ENCODE peak calls at places on chromosomes 3 and 15, in ten cellular contexts. R is ascending aorta, I is BJ, J is GM12865, N is IMR-90, D is fibroblast of mammary gland, E is esophagus squamous epithelium, L is colonic mucosa, O is testis, M is fibroblast of pulmonary artery. Y is an unnamed sample.
A peak's percentile ranks its signal among the peaks of the same experiment; 100 is the strongest.

GRCh38 chr15:69535101-69535638 is 82.6 kb downstream of the RPLP1 start:
- DNase-seq in N (peak; percentile 70), J (no peak), M (peak; percentile 31), E (no peak), L (no peak), I (no peak), D (peak; percentile 54), R (no peak), O (no peak), Y (no peak)

GRCh38 chr3:12303998-12304397 is 15.1 kb downstream of the PPARG start:
- DNase-seq in M (no peak), N (no peak), L (no peak), J (no peak), E (no peak), I (no peak), D (no peak), O (no peak), R (no peak), Y (no peak)

GRCh38 chr15:83929619-83930018 is 275.7 kb downstream of the ADAMTSL3 start:
- DNase-seq in O (no peak), R (no peak), N (no peak), M (no peak), J (peak; percentile 21), I (no peak), E (no peak), D (no peak), L (no peak), Y (no peak)

GRCh38 chr3:82637574-82637973 is 876.1 kb upstream of the GBE1 start:
- DNase-seq in J (no peak), M (no peak), N (no peak), I (no peak), L (no peak), O (no peak), E (no peak), R (no peak), D (no peak), Y (no peak)

GRCh38 chr3:124429129-124429815 is 301.0 kb upstream of the UMPS start:
- DNase-seq in I (peak; percentile 55), L (no peak), D (peak; percentile 25), J (no peak), O (no peak), N (peak; percentile 53), E (no peak), M (peak; percentile 16), R (no peak), Y (no peak)

GRCh38 chr3:29514170-29514569 is 233.3 kb downstream of the RBMS3 start:
- DNase-seq in L (no peak), J (no peak), O (no peak), N (no peak), M (peak; percentile 76), R (no peak), D (peak; percentile 61), E (no peak), I (no peak), Y (no peak)

GRCh38 chr3:131848111-131848510 is 186.7 kb downstream of the CPNE4 start:
- DNase-seq in D (no peak), M (peak; percentile 2), E (no peak), N (no peak), L (no peak), O (no peak), I (no peak), J (no peak), R (no peak), Y (no peak)

GRCh38 chr3:49415931-49416601 is 3.8 kb downstream of the TCTA start:
- DNase-seq in L (no peak), J (peak; percentile 83), O (no peak), I (no peak), R (no peak), M (no peak), E (no peak), D (no peak), N (no peak), Y (peak; percentile 49)

GRCh38 chr15:43895586-43895985 is 68.8 kb downstream of the WDR76 start:
- DNase-seq in E (no peak), M (no peak), N (no peak), J (no peak), D (no peak), R (no peak), I (no peak), L (no peak), O (no peak), Y (no peak)

GRCh38 chr15:72227720-72228119 is 3.3 kb downstream of the PKM start:
- DNase-seq in M (no peak), O (no peak), I (no peak), N (no peak), D (no peak), L (no peak), E (no peak), J (peak; percentile 21), R (no peak), Y (no peak)

GRCh38 chr15:80996247-80996646 is 4.5 kb upstream of the TLNRD1 start:
- DNase-seq in J (peak; percentile 58), M (peak; percentile 39), I (no peak), D (peak; percentile 53), O (no peak), R (no peak), E (no peak), N (no peak), L (no peak), Y (no peak)
- H3K4me3 ChIP-seq in J (no peak overlapping the region), M (no peak overlapping the region), I (no peak overlapping the region), D (no peak overlapping the region), O (no peak overlapping the region), R (no peak overlapping the region), E (no peak overlapping the region), N (no peak overlapping the region), L (no peak overlapping the region), Y (no peak overlapping the region)

DNA sequence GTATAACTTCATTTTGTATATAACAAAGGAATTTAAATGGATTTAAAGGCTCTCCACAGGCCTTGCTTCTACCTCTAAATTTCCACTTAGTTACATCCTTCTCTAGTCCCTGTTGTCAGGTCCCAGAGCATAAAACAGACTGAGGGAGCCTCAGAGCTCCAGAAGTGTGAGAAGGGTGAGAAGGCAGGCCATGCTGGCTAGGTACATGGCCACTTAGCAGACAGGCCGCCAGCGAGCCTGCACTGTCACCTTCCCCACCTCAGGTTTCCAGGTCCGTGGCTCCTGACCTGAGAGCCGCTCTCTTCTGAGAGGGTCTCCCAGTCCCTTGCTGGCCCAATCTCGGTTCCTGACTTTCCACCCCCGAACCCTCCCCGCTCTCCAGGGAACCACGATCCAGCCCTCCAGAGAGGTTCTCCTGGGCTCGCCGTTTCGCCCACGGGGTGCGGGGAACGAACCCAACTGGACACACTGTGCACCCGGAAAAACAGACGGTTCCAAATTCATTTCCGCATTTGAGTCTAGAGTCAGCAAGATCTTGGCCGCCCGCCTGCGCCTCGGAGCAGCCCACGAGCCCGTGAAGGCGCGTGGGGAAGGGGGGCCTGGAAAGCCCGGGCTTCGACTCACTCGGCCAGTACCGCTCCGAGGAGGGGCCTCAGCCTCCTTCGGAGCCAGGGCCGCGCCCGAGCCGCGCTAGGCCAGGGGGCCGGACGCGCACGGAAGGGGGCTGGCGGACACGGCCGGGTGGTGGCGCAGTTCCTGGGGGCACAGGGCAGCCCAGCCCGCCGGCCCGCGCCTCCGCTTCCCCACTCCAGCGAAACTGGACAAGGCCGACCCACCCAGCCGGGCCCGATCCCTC is 16.7 kb upstream of the SOX2 start:
- DNase-seq in O (peak; percentile 82), E (no peak), R (no peak), N (no peak), J (no peak), I (no peak), M (no peak), L (no peak), D (peak; percentile 30), Y (no peak)
- TF ChIP-seq CTCF in O (no peak), E (peak; percentile 27), R (no peak), N (no peak), J (no peak), I (no peak), M (no peak), L (no peak), D (no peak), Y (no peak)

DNA sequence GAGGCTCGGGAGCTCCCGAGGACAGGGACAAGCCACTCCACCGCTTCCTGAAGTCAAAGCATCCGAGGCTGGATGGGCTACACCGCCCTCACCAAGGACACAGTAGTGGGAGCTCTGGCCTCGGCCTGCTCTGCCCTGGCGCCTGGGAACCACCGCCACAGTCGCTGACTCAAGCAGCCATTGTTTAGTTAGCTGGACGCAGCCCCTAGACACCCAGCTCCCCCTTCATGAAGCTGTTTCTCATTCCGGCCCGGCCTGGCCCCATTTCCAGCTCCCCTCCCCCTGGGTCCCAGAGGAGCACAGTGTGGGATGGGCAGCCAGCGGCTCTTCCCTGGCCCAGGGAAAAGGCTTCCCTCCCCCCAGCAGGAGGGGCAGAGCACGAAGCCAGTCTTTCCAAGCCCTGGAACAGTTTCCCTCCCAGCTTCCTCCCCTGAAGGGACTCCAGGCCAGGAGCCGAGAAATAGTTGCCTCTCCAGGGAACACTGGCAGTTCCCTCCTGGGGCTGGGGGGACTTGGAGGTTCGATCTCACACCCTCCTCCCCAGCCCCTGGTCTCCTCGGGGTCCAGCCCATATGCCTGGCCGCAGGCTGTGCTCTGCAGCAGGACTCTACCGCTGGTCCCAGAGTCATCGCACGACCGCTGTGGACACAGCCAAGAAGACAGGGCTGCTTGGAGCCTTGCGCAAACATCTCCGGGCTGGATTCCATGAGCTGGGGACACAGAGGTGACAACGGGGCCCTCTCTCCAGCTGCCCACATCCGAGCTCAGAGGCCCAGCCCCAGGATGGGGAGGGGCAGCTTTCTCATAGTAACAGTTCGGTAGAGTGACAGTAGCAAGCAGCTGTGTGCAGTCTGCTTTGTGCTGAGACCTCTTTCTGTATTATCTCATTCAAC is 10.0 kb downstream of the PLXND1 start:
- DNase-seq in E (no peak), R (peak; percentile 79), L (peak; percentile 67), D (peak; percentile 96), J (no peak), M (peak; percentile 98), N (peak; percentile 96), O (peak; percentile 81), I (peak; percentile 88), Y (no peak)
- H3K4me3 ChIP-seq in E (peak overlapping the region; percentile 50), R (peak overlapping the region; percentile 37), L (no peak overlapping the region), D (peak overlapping the region; percentile 12), J (no peak overlapping the region), M (peak overlapping the region; percentile 27), N (no peak overlapping the region), O (no peak overlapping the region), I (peak overlapping the region; percentile 20), Y (no peak overlapping the region)

GRCh38 chr3:129045675-129046036 is 14.9 kb upstream of the GP9 start:
- DNase-seq in M (no peak), N (no peak), O (no peak), J (no peak), L (no peak), D (no peak), E (no peak), R (no peak), I (no peak), Y (no peak)
- TF ChIP-seq CTCF in M (no peak), N (no peak), O (no peak), J (no peak), L (no peak), D (no peak), E (no peak), R (no peak), I (no peak), Y (peak; percentile 11)

DNA sequence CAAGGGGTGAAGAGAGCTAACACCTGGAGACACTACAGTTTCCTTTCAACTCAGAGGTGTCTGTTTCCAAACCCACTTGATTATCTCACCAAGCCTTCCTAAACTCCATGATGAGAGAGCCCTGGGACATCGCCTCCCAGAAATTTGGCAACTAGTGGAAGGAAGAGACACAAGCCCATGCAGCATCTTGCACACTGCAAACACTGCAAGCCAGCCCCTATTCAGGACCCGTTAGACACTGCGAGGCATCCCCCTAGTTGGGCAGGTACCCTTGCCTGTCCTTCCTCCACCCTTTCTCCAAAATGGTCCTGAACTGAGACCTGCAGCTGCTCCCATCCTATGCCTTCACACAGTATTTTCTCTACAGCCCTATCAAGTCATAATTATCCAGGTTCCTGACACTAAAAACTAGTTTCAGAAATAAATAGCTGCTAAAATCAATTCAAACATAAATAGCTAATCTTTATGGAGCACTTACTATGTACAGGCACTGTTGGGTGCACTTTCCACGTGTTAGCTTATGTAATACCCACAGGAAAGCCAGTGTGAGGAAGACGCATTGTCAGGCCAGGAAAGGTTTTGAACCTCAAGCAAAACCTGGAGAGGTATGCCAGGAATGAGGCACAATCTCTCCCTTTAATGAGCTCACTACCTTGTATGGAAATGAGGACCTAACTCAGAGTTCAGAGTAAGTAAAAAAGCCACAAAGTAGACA is 2.8 kb downstream of the MAGI1 start:
- DNase-seq in J (no peak), L (no peak), M (peak; percentile 44), D (no peak), E (no peak), O (no peak), N (no peak), R (no peak), I (no peak), Y (no peak)
- H3K4me3 ChIP-seq in J (no peak overlapping the region), L (no peak overlapping the region), M (peak overlapping the region; percentile 66), D (no peak overlapping the region), E (peak overlapping the region; percentile 71), O (no peak overlapping the region), N (no peak overlapping the region), R (peak overlapping the region; percentile 77), I (peak overlapping the region; percentile 81), Y (no peak overlapping the region)